ENCODE peak calls at places on chromosomes 3 and 15, in six cellular contexts. N is heart right ventricle, E is colonic mucosa, V is ovary, Z is small intestine, Q is lung. U is an unnamed sample.

GRCh38 chr15:60840703-60841411 is 361.9 kb upstream of the ICE2 start:
- DNase-seq in N (no peak), E (no peak), V (no peak), Z (peak), Q (no peak), U (no peak)

GRCh38 chr3:137165117-137165806 is 207.5 kb downstream of the IL20RB start:
- DNase-seq in N (no peak), E (no peak), V (no peak), Z (no peak), Q (no peak), U (no peak)

GRCh38 chr15:47565986-47566385 is 151.3 kb upstream of the SEMA6D start:
- DNase-seq in N (no peak), E (no peak), V (no peak), Z (no peak), Q (no peak), U (no peak)

GRCh38 chr3:42052132-42052866 is 38.9 kb upstream of the TRAK1 start:
- DNase-seq in N (no peak), E (no peak), V (no peak), Z (no peak), Q (no peak), U (no peak)

GRCh38 chr3:192223815-192224214 is 503.5 kb downstream of the FGF12 start:
- DNase-seq in N (no peak), E (no peak), V (no peak), Z (no peak), Q (no peak), U (no peak)

GRCh38 chr3:172280406-172281051 is 167.7 kb downstream of the GHSR start:
- DNase-seq in N (no peak), E (no peak), V (no peak), Z (no peak), Q (no peak), U (no peak)

GRCh38 chr15:63086967-63087366 is 34.7 kb upstream of the LACTB start:
- DNase-seq in N (no peak), E (no peak), V (no peak), Z (no peak), Q (no peak), U (no peak)

GRCh38 chr15:56758770-56759449 is 25.6 kb upstream of the ZNF280D start:
- DNase-seq in N (no peak), E (no peak), V (no peak), Z (no peak), Q (no peak), U (no peak)

GRCh38 chr3:70550723-70551319 is 238.4 kb upstream of the MDFIC2 start:
- DNase-seq in N (peak), E (peak), V (peak), Z (peak), Q (peak), U (peak)

GRCh38 chr3:44892689-44893088 is 18.3 kb downstream of the TGM4 start:
- DNase-seq in N (no peak), E (no peak), V (no peak), Z (no peak), Q (no peak), U (no peak)

GRCh38 chr3:77204788-77205187 is 164.9 kb downstream of the ROBO2 start:
- DNase-seq in N (no peak), E (no peak), V (no peak), Z (no peak), Q (no peak), U (no peak)

GRCh38 chr15:65323071-65323511 is 18.6 kb downstream of the RNU5B-1 start:
- DNase-seq in N (peak), E (no peak), V (peak), Z (no peak), Q (no peak), U (peak)
- H3K27ac ChIP-seq in N (no peak), E (no peak), V (no peak), Z (no peak), Q (no peak), U (peak)

GRCh38 chr3:84128024-84128423 is 830.8 kb upstream of the CADM2 start:
- DNase-seq in N (no peak), E (no peak), V (no peak), Z (no peak), Q (no peak), U (no peak)
- H3K27ac ChIP-seq in N (no peak), E (no peak), V (no peak), Z (no peak), Q (no peak), U (no peak)

GRCh38 chr3:23805228-23805880 is 401 bp upstream of the UBE2E1 start:
- DNase-seq in N (no peak), E (no peak), V (no peak), Z (peak), Q (no peak), U (no peak)
- H3K27ac ChIP-seq in N (peak), E (no peak), V (no peak), Z (no peak), Q (no peak), U (peak)

DNA sequence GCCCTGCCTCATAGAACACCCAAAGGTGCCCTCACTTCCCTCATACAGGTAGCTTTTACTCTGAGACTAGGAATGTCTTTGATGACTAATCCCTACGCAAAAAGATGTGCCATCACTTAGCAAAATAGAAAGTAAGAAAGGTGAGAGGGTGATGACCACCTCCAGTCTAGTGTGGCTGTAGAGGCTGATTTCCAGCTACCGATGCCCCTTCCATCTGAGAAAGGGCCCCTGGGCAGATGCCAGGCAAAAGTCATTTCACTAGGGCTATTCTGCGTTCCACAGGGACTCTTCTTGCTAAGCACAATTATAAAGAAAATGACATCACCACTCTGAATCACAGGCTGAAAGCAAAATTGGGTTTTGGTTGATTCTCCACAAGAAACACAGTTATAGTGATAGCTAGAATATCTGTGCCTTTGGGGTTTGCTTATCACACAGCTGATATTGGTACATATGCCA is 77.4 kb downstream of the RBPMS2 start:
- DNase-seq in N (no peak), E (no peak), V (no peak), Z (no peak), Q (no peak), U (peak)
- H3K27ac ChIP-seq in N (peak), E (no peak), V (no peak), Z (no peak), Q (peak), U (peak)

GRCh38 chr15:41937568-41937923 is 34.8 kb downstream of the EHD4 start:
- DNase-seq in N (no peak), E (no peak), V (no peak), Z (no peak), Q (no peak), U (no peak)
- H3K27ac ChIP-seq in N (peak), E (peak), V (no peak), Z (peak), Q (peak), U (no peak)

GRCh38 chr3:65948833-65949573 is 89.7 kb downstream of the MAGI1 start:
- DNase-seq in N (no peak), E (no peak), V (no peak), Z (peak), Q (no peak), U (no peak)
- H3K27ac ChIP-seq in N (peak), E (peak), V (no peak), Z (peak), Q (peak), U (peak)

GRCh38 chr3:124812291-124813265 is 74.6 kb downstream of the ITGB5 start:
- DNase-seq in N (peak), E (peak), V (peak), Z (peak), Q (peak), U (peak)
- H3K27ac ChIP-seq in N (peak), E (peak), V (peak), Z (peak), Q (peak), U (peak)

U was measured in thyroid gland.